ENCODE peak calls at places on chromosomes 13 and 19, in eight cellular contexts. H is ovary, U is prostate gland, Y is GM12891, M is lower leg skin, I is tibial nerve, Q is upper lobe of left lung, K is Peyer's patch. B is an unnamed sample.

GRCh38 chr13:50410921-50411712 is 395.9 kb downstream of the KCNRG start:
- DNase-seq in H (no peak), U (no peak), Y (no peak), M (no peak), I (no peak), Q (no peak), K (no peak), B (peak)

GRCh38 chr13:94550030-94550738 is 45.8 kb downstream of the TGDS start:
- DNase-seq in H (no peak), U (no peak), Y (no peak), M (no peak), I (peak), Q (no peak), K (no peak), B (peak)

GRCh38 chr19:33900817-33901216 is 104.1 kb downstream of the KCTD15 start:
- DNase-seq in H (no peak), U (no peak), Y (no peak), M (no peak), I (no peak), Q (no peak), K (no peak), B (no peak)

GRCh38 chr13:51534075-51534817 is 50.0 kb upstream of the WDFY2 start:
- DNase-seq in H (no peak), U (no peak), Y (no peak), M (no peak), I (peak), Q (no peak), K (peak), B (no peak)

GRCh38 chr13:31351376-31351775 is 151.6 kb downstream of the B3GLCT start:
- DNase-seq in H (no peak), U (no peak), Y (no peak), M (no peak), I (no peak), Q (no peak), K (no peak), B (no peak)

GRCh38 chr13:24148414-24149305 is 11.9 kb upstream of the SPATA13 start:
- DNase-seq in H (no peak), U (peak), Y (no peak), M (no peak), I (no peak), Q (no peak), K (peak), B (peak)

GRCh38 chr19:55369651-55370304 is 485 bp downstream of the IL11 start:
- DNase-seq in H (no peak), U (no peak), Y (no peak), M (no peak), I (no peak), Q (peak), K (no peak), B (peak)

GRCh38 chr13:101013245-101013644 is 338.6 kb upstream of the TMTC4 start:
- DNase-seq in H (no peak), U (no peak), Y (no peak), M (no peak), I (no peak), Q (no peak), K (no peak), B (no peak)

GRCh38 chr13:62176051-62176450 is 760.4 kb upstream of the PCDH20 start:
- DNase-seq in H (no peak), U (no peak), Y (no peak), M (no peak), I (no peak), Q (no peak), K (no peak), B (no peak)

GRCh38 chr13:82330499-82330898 is 1551.8 kb downstream of the SLITRK1 start:
- DNase-seq in H (no peak), U (no peak), Y (no peak), M (no peak), I (no peak), Q (no peak), K (no peak), B (no peak)

GRCh38 chr19:54339646-54340358 is 840 bp upstream of the LILRA4 start:
- DNase-seq in H (no peak), U (no peak), Y (no peak), M (peak), I (no peak), Q (no peak), K (peak), B (no peak)

GRCh38 chr13:22108283-22108897 is 437.5 kb downstream of the FGF9 start:
- DNase-seq in H (no peak), U (no peak), Y (no peak), M (no peak), I (no peak), Q (no peak), K (no peak), B (no peak)

GRCh38 chr13:33262997-33263396 is 22.6 kb downstream of the STARD13 start:
- DNase-seq in H (no peak), U (no peak), Y (no peak), M (no peak), I (no peak), Q (no peak), K (no peak), B (no peak)

GRCh38 chr19:58513694-58514563 is 2.1 kb upstream of the SLC27A5 start:
- DNase-seq in H (peak), U (peak), Y (peak), M (peak), I (peak), Q (peak), K (peak), B (no peak)

GRCh38 chr19:46925548-46925950 is 64.8 kb downstream of the ARHGAP35 start:
- DNase-seq in H (no peak), U (no peak), Y (no peak), M (peak), I (no peak), Q (no peak), K (peak), B (peak)

GRCh38 chr19:1274852-1275259 is 474 bp upstream of the FAM174C start:
- DNase-seq in H (no peak), U (no peak), Y (no peak), M (no peak), I (no peak), Q (no peak), K (no peak), B (no peak)

GRCh38 chr19:33685541-33685940 is 63.8 kb downstream of the CHST8 start:
- DNase-seq in H (peak), U (no peak), Y (no peak), M (peak), I (no peak), Q (no peak), K (no peak), B (no peak)

GRCh38 chr19:45729774-45730388 is 815 bp downstream of the FBXO46 start:
- DNase-seq in H (no peak), U (no peak), Y (no peak), M (no peak), I (no peak), Q (no peak), K (no peak), B (no peak)

GRCh38 chr19:45901432-45901903 is 945 bp downstream of the MYPOP start:
- DNase-seq in H (peak), U (no peak), Y (no peak), M (peak), I (peak), Q (peak), K (peak), B (no peak)

GRCh38 chr19:28436320-28436719 is 776.6 kb downstream of the UQCRFS1 start:
- DNase-seq in H (no peak), U (no peak), Y (no peak), M (no peak), I (no peak), Q (no peak), K (no peak), B (no peak)

GRCh38 chr13:101736551-101736950 is 284.1 kb downstream of the ITGBL1 start:
- DNase-seq in H (no peak), U (no peak), Y (no peak), M (no peak), I (no peak), Q (no peak), K (no peak), B (no peak)

GRCh38 chr13:98466634-98467236 is 110.2 kb downstream of the STK24 start:
- DNase-seq in H (no peak), U (no peak), Y (no peak), M (no peak), I (peak), Q (no peak), K (no peak), B (peak)

GRCh38 chr19:37218592-37218935 is 550 bp downstream of the ZNF383 start:
- DNase-seq in H (no peak), U (no peak), Y (no peak), M (no peak), I (no peak), Q (no peak), K (no peak), B (no peak)

GRCh38 chr13:23560571-23561089 is 9.6 kb upstream of the TNFRSF19 start:
- DNase-seq in H (no peak), U (no peak), Y (no peak), M (no peak), I (no peak), Q (no peak), K (no peak), B (no peak)

GRCh38 chr13:111210488-111210887 is 95.4 kb downstream of the ARHGEF7 start:
- DNase-seq in H (no peak), U (no peak), Y (no peak), M (no peak), I (no peak), Q (no peak), K (no peak), B (peak)

GRCh38 chr19:27971071-27971470 is 1241.9 kb downstream of the UQCRFS1 start:
- DNase-seq in H (no peak), U (no peak), Y (no peak), M (no peak), I (no peak), Q (no peak), K (no peak), B (no peak)

GRCh38 chr19:53730391-53730790 is 93.7 kb downstream of the NLRP12 start:
- DNase-seq in H (no peak), U (no peak), Y (no peak), M (no peak), I (no peak), Q (no peak), K (no peak), B (no peak)

GRCh38 chr13:50713849-50714248 is 129.6 kb downstream of the DLEU7 start:
- DNase-seq in H (no peak), U (no peak), Y (peak), M (no peak), I (peak), Q (peak), K (no peak), B (peak)

GRCh38 chr13:101307181-101307701 is 109.1 kb downstream of the NALCN start:
- DNase-seq in H (peak), U (no peak), Y (no peak), M (no peak), I (no peak), Q (no peak), K (no peak), B (no peak)

GRCh38 chr13:28754698-28755545 is 36.2 kb upstream of the SLC46A3 start:
- DNase-seq in H (no peak), U (no peak), Y (no peak), M (no peak), I (peak), Q (peak), K (no peak), B (no peak)

GRCh38 chr19:872266-872951 is 12.9 kb downstream of the CFD start:
- DNase-seq in H (peak), U (no peak), Y (peak), M (peak), I (peak), Q (peak), K (peak), B (peak)

GRCh38 chr19:9914315-9915207 is 21.8 kb downstream of the OLFM2 start:
- DNase-seq in H (peak), U (peak), Y (peak), M (peak), I (peak), Q (peak), K (peak), B (peak)

GRCh38 chr19:43628646-43629326 is 9.4 kb upstream of the ZNF428 start:
- DNase-seq in H (no peak), U (no peak), Y (no peak), M (no peak), I (no peak), Q (no peak), K (no peak), B (no peak)

GRCh38 chr19:19224852-19225494 is 13.2 kb downstream of the NCAN start:
- DNase-seq in H (peak), U (peak), Y (peak), M (peak), I (peak), Q (peak), K (peak), B (no peak)

GRCh38 chr19:32688315-32688714 is 3.3 kb upstream of the NUDT19 start:
- DNase-seq in H (no peak), U (no peak), Y (no peak), M (no peak), I (peak), Q (no peak), K (no peak), B (no peak)

GRCh38 chr13:105510363-105510762 is 1025.1 kb downstream of the EFNB2 start:
- DNase-seq in H (no peak), U (no peak), Y (no peak), M (no peak), I (no peak), Q (no peak), K (no peak), B (no peak)

GRCh38 chr19:28537079-28537478 is 675.9 kb downstream of the UQCRFS1 start:
- DNase-seq in H (no peak), U (no peak), Y (no peak), M (no peak), I (no peak), Q (no peak), K (no peak), B (no peak)

GRCh38 chr13:71786815-71787214 is 80.2 kb downstream of the DACH1 start:
- DNase-seq in H (no peak), U (no peak), Y (no peak), M (no peak), I (no peak), Q (no peak), K (no peak), B (no peak)

GRCh38 chr13:61013782-61014181 is 401.9 kb downstream of the PCDH20 start:
- DNase-seq in H (no peak), U (no peak), Y (no peak), M (no peak), I (no peak), Q (no peak), K (no peak), B (no peak)

GRCh38 chr13:97742084-97742483 is 211.4 kb upstream of the IPO5 start:
- DNase-seq in H (no peak), U (no peak), Y (no peak), M (no peak), I (no peak), Q (no peak), K (no peak), B (no peak)

GRCh38 chr19:2289714-2290435 is 7.9 kb upstream of the PEAK3 start:
- DNase-seq in H (no peak), U (no peak), Y (peak), M (no peak), I (no peak), Q (peak), K (peak), B (no peak)

GRCh38 chr19:2287585-2287984 is 5.6 kb upstream of the PEAK3 start:
- DNase-seq in H (no peak), U (no peak), Y (no peak), M (no peak), I (no peak), Q (no peak), K (no peak), B (no peak)

GRCh38 chr19:2286402-2287140 is 4.6 kb upstream of the PEAK3 start:
- DNase-seq in H (no peak), U (no peak), Y (no peak), M (no peak), I (no peak), Q (no peak), K (no peak), B (no peak)

GRCh38 chr19:2288743-2289713 is 7.1 kb upstream of the PEAK3 start:
- DNase-seq in H (no peak), U (no peak), Y (no peak), M (no peak), I (no peak), Q (no peak), K (no peak), B (no peak)

GRCh38 chr19:2288010-2288742 is 6.2 kb upstream of the PEAK3 start:
- DNase-seq in H (no peak), U (no peak), Y (no peak), M (no peak), I (no peak), Q (no peak), K (no peak), B (no peak)
- TF ChIP-seq POLR2A in H (no peak), U (no peak), Y (no peak), M (no peak), I (no peak), Q (no peak), K (no peak), B (no peak)

GRCh38 chr13:109390391-109390790 is 396.0 kb downstream of the IRS2 start:
- DNase-seq in H (no peak), U (no peak), Y (no peak), M (no peak), I (no peak), Q (no peak), K (no peak), B (no peak)
- TF ChIP-seq POLR2A in H (no peak), U (no peak), Y (no peak), M (no peak), I (no peak), Q (no peak), K (no peak), B (no peak)

DNA sequence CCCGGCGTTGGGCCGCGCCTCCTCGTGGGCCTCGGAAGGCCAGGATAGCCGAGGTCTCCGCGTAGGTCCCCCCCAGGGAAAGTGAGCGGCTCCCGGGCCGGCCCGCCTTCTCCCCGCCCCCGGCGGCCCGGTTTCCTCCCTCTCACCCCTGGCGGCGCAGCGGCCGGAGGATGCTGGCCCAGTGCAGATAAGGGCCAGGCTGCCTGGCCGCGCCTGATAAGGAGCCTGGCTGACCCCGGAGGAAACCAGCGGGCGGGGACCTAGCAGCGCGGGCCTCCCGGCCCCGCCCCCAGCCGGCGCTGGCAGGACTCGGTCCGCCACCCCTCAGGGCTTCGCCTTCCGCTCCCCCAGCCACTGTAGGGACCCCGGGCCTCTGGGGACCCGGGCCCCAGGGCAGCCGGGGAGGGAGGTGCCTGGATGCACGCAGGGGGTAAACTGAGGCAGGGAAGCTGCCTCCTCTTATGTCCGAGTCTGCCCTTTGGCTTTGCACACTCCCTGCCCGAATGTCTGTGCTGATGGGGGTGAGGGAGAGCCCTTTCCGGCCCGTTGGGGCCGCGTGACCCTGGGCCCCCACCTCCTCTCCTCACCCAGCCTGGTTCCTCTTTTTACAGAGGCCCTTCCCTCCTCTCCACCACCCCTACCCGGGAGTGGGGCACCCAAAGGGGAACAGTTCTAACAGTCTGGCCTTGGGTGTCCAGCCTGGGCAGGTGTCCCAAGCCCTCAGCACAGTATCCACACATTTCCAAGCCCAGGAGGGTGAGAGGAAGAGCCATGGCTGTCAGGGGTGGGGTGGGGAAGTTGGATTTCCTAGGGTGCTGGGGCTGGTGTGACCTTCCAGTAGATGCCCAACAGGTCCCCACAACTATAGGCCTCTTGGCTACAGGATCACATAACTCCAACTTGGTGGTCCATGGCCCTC is at the start of gene LYL1:
- DNase-seq in H (peak), U (no peak), Y (no peak), M (peak), I (peak), Q (peak), K (peak), B (no peak)
- TF ChIP-seq POLR2A in H (no peak), U (no peak), Y (no peak), M (no peak), I (peak), Q (peak), K (no peak), B (no peak)

GRCh38 chr19:6087074-6087506 is 23.2 kb downstream of the RFX2 start:
- DNase-seq in H (no peak), U (no peak), Y (no peak), M (peak), I (no peak), Q (no peak), K (peak), B (no peak)
- TF ChIP-seq POLR2A in H (no peak), U (no peak), Y (no peak), M (no peak), I (no peak), Q (peak), K (no peak), B (no peak)

GRCh38 chr13:112977091-112977490 is 8.1 kb downstream of the MCF2L start:
- DNase-seq in H (no peak), U (no peak), Y (no peak), M (no peak), I (no peak), Q (no peak), K (no peak), B (no peak)
- TF ChIP-seq POLR2A in H (no peak), U (no peak), Y (no peak), M (no peak), I (no peak), Q (no peak), K (no peak), B (no peak)

DNA sequence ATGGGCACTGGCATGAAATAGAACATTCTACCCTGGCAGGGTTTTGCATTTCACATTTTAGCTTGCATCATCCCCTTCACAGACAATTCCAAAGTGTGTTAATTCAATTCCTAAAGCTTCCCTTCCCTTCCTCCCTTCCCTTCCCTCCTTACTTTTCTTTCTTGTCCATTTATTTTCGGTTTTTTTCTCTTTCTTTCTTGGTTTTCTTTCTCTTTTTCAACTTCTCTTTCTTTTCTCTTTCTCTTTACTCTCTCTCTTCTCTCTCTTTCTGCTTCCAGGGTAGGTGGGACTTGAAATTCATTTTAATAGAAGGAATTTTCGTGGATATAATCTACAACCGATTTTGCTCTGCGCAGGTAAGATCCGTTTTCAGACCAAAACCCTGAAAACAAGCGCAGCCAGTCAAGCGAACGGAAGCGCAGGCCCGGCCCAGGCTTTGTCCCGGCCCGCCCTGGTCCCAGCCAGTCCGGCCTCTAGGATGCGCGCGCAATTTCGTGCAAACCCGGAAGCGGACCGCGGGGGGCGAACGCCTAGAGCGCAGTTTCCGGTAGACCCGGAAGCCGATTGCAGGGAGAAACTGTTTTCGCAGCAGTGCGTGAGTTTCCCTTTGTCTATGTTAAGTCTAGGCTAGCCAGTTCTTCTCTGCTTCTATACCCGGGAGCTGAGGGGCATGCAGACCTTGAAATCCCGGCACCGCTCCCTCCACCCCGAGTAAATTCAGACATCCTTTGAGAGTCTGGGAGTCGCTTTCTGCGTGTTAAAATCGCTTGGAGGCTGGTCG is at the start of gene ZNF528:
- DNase-seq in H (peak), U (peak), Y (peak), M (peak), I (peak), Q (peak), K (peak), B (peak)
- TF ChIP-seq POLR2A in H (peak), U (no peak), Y (peak), M (no peak), I (peak), Q (peak), K (peak), B (peak)